ENCODE peak calls at places on chromosomes 1 and 21, in four cellular contexts. S is H1, Z is HCT116, T is K562. N is an unnamed sample.

GRCh38 chr21:32726742-32727477 is 903 bp downstream of the SYNJ1 start:
- DNase-seq in T (peak; percentile 67), Z (no peak), S (no peak), N (peak; percentile 70)

GRCh38 chr1:78143152-78143551 is 97.4 kb downstream of the GIPC2 start:
- DNase-seq in S (no peak), Z (no peak), T (no peak), N (peak; percentile 24)

GRCh38 chr1:47371016-47371517 is 37.5 kb downstream of the CMPK1 start:
- DNase-seq in Z (no peak), S (no peak), T (no peak), N (no peak)

GRCh38 chr1:117368116-117369108 is 1.2 kb downstream of the MAN1A2 start:
- DNase-seq in S (no peak), T (peak; percentile 52), Z (no peak), N (peak; percentile 50)

GRCh38 chr1:162166934-162167615 is 97.6 kb downstream of the NOS1AP start:
- DNase-seq in Z (no peak), T (no peak), S (no peak), N (no peak)

GRCh38 chr1:160637821-160638539 is 8.9 kb downstream of the SLAMF1 start:
- DNase-seq in Z (no peak), T (no peak), S (no peak), N (no peak)

GRCh38 chr1:193308438-193308837 is 122.0 kb upstream of the B3GALT2 start:
- DNase-seq in S (no peak), Z (no peak), T (no peak), N (no peak)

GRCh38 chr1:235415008-235415904 is 48.0 kb downstream of the TBCE start:
- DNase-seq in T (peak; percentile 74), Z (peak; percentile 59), S (peak; percentile 62), N (peak; percentile 80)

GRCh38 chr1:171081220-171081993 is 9.3 kb upstream of the FMO3 start:
- DNase-seq in Z (peak; percentile 15), T (no peak), S (no peak), N (peak; percentile 14)

GRCh38 chr1:96559707-96560588 is 161.6 kb upstream of the PTBP2 start:
- DNase-seq in Z (no peak), S (no peak), T (no peak), N (peak; percentile 73)

GRCh38 chr1:218686258-218686657 is 341.1 kb downstream of the TGFB2 start:
- DNase-seq in T (no peak), S (no peak), Z (no peak), N (no peak)

GRCh38 chr1:204331275-204331674 is 28.5 kb downstream of the PLEKHA6 start:
- DNase-seq in T (no peak), Z (no peak), S (no peak), N (no peak)

GRCh38 chr1:32749726-32750224 is 47.2 kb upstream of the SYNC start:
- DNase-seq in S (no peak), Z (no peak), T (no peak), N (no peak)

GRCh38 chr1:42165511-42166210 is 1.1 kb upstream of the GUCA2A start:
- DNase-seq in Z (peak; percentile 38), T (no peak), S (no peak), N (no peak)

GRCh38 chr1:86502721-86503430 is 34.1 kb downstream of the CLCA1 start:
- DNase-seq in S (peak; percentile 69), Z (no peak), T (no peak), N (no peak)

GRCh38 chr1:202144510-202145324 is at the start of gene ARL8A:
- DNase-seq in Z (no peak), T (peak; percentile 90), S (peak; percentile 83), N (peak; percentile 68)

GRCh38 chr1:18927654-18928272 is 25.4 kb upstream of the ALDH4A1 start:
- DNase-seq in Z (no peak), T (no peak), S (no peak), N (peak; percentile 93)

GRCh38 chr1:238606896-238607295 is 716.2 kb upstream of the ZP4 start:
- DNase-seq in Z (no peak), T (no peak), S (no peak), N (peak; percentile 81)

GRCh38 chr1:230127105-230128054 is 60.3 kb downstream of the GALNT2 start:
- DNase-seq in T (peak; percentile 93), S (no peak), Z (no peak), N (no peak)

GRCh38 chr1:53442297-53442696 is 16.9 kb upstream of the DMRTB1 start:
- DNase-seq in Z (no peak), S (peak; percentile 41), T (no peak), N (peak; percentile 73)

GRCh38 chr1:52751589-52752306 is 25.5 kb downstream of the ZYG11B start:
- DNase-seq in S (no peak), Z (no peak), T (peak; percentile 65), N (no peak)

GRCh38 chr1:79549191-79549590 is 542.7 kb upstream of the ADGRL4 start:
- DNase-seq in Z (no peak), T (no peak), S (no peak), N (no peak)

GRCh38 chr1:10941891-10942541 is 70.4 kb upstream of the TARDBP start:
- DNase-seq in Z (no peak), S (peak; percentile 99), T (peak; percentile 83), N (peak; percentile 60)

GRCh38 chr1:68180441-68181164 is 51.7 kb downstream of the WLS start:
- DNase-seq in Z (no peak), S (no peak), T (no peak), N (no peak)

GRCh38 chr1:191022856-191023255 is 545.2 kb upstream of the BRINP3 start:
- DNase-seq in Z (no peak), T (no peak), S (no peak), N (no peak)

GRCh38 chr21:27759091-27759659 is 792.3 kb upstream of the ADAMTS5 start:
- DNase-seq in T (no peak), S (peak; percentile 55), Z (no peak), N (no peak)

GRCh38 chr1:61743716-61744620 is 1.7 kb downstream of the PATJ start:
- DNase-seq in T (no peak), Z (no peak), S (no peak), N (no peak)

GRCh38 chr1:187842406-187843165 is 1013.8 kb downstream of the PLA2G4A start:
- DNase-seq in Z (no peak), T (no peak), S (no peak), N (peak; percentile 17)

GRCh38 chr1:15090373-15090772 is 63.2 kb upstream of the TMEM51 start:
- DNase-seq in T (no peak), S (peak; percentile 80), Z (peak; percentile 31), N (no peak)

GRCh38 chr1:25009675-25010262 is 79.7 kb upstream of the RUNX3 start:
- DNase-seq in T (no peak), Z (no peak), S (no peak), N (peak; percentile 63)

GRCh38 chr1:90133133-90133532 is 138.2 kb downstream of the ZNF326 start:
- DNase-seq in S (peak; percentile 51), T (peak; percentile 23), Z (peak; percentile 31), N (peak; percentile 51)

GRCh38 chr1:100458925-100459814 is 78.8 kb upstream of the GPR88 start:
- DNase-seq in T (peak; percentile 57), S (no peak), Z (peak; percentile 63), N (peak; percentile 82)
- TF ChIP-seq CTCF in T (peak; percentile 84), S (peak; percentile 87), Z (peak; percentile 81), N (peak; percentile 90)

DNA sequence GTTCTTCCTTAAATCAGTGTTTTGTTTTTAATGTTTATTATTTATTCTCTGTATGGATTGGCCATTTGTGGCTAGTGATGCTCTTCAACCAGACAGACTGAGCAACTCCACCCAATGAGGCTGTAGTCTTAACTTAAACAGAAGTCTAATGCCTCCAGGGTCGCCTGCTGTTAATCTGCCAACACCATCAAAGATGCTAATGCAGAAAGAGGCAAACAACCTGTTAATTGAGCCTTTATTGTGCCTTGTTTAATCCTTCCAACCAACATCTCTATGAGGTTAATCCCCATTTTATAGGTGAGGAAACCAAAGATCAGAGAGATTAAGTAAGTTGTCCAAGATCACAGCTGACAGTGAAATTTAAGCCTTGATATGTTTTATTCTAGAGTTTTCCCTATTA is 79.4 kb upstream of the SSX2IP start:
- DNase-seq in T (no peak), S (no peak), Z (no peak), N (no peak)
- TF ChIP-seq MAX in T (no peak), S (no peak), Z (no peak), N (no peak)

GRCh38 chr1:246933893-246934292 is 2.1 kb upstream of the AHCTF1 start:
- DNase-seq in Z (no peak), S (no peak), T (no peak), N (no peak)

GRCh38 chr1:246930830-246931548 is 759 bp downstream of the AHCTF1 start:
- DNase-seq in Z (no peak), T (peak; percentile 71), S (peak; percentile 67), N (peak; percentile 72)

GRCh38 chr1:246934777-246935176 is 3.0 kb upstream of the AHCTF1 start:
- DNase-seq in S (no peak), Z (no peak), T (no peak), N (no peak)

GRCh38 chr1:246932366-246932700 is 585 bp upstream of the AHCTF1 start:
- DNase-seq in T (no peak), Z (no peak), S (no peak), N (no peak)

DNA sequence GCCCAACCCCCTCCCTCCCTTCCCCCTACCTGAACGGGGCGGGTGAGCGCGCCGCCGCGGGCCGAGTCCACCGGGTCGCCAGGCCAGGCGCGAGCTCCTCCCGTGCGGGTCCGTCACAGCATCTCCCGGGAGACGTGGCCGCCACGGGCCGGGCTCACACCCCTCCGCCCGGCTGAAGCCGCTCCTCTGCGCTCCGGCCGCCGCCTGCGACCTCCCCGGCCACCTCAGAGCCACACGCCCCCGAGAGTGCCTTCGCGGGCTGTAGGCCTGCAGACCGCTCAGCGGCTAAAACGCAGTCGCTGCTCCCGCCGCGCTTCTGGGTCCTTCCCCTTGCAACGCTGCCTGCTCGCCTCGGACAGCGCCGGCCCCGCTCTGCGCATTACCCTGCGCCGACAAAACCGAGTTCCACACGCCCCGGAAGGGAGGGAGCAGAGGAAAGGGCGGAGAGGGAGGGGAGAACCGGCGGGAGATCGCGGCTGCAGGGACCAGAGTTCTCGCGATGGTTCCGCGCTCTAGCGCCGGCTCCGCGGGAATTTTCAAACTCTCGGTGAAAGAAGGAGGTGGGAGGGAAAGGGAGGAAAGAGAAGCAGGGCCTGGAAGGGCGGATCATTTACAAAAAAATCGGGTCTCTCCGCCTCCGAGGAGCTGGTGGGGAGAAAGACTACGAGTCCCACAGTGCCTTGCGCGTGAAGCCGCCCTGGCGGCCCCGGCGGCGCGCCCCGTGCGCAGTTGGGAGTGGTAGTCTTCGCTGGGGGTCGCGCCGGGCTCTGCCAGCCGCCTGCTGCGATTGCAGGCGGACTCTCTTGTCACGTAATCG is at the start of gene AHCTF1:
- DNase-seq in Z (peak; percentile 93), T (peak; percentile 97), S (peak; percentile 95), N (peak; percentile 97)
- TF ChIP-seq CTCF in Z (no peak), T (no peak), S (no peak), N (no peak)

GRCh38 chr1:36843027-36843426 is 191.3 kb downstream of the GRIK3 start:
- DNase-seq in Z (no peak), S (no peak), T (no peak), N (no peak)

GRCh38 chr1:36846366-36846765 is 187.9 kb downstream of the GRIK3 start:
- DNase-seq in Z (no peak), S (no peak), T (no peak), N (no peak)

GRCh38 chr1:36842448-36842847 is 191.9 kb downstream of the GRIK3 start:
- DNase-seq in S (no peak), T (no peak), Z (no peak), N (no peak)

GRCh38 chr1:36845802-36846201 is 188.5 kb downstream of the GRIK3 start:
- DNase-seq in Z (no peak), T (no peak), S (no peak), N (no peak)

GRCh38 chr1:36843906-36844610 is 190.3 kb downstream of the GRIK3 start:
- DNase-seq in Z (no peak), S (no peak), T (no peak), N (no peak)
- TF ChIP-seq MAX in Z (no peak), S (no peak), T (no peak), N (no peak)

GRCh38 chr1:31689821-31690220 is 14.0 kb downstream of the COL16A1 start:
- DNase-seq in Z (peak; percentile 67), S (no peak), T (no peak), N (no peak)
- TF ChIP-seq CTCF in Z (no peak), S (no peak), T (no peak), N (no peak)

N was measured in NB4.